ENCODE peak calls at places on chromosome 13, in seven cellular contexts. L is A673; C is anterior cingulate cortex; S is posterior cingulate gyrus; T is stimulated activated CD4-positive, alpha-beta T cell treated with anti-CD3 and anti-CD28 coated beads, TNF-alpha, amount 100 ng/mL, for 1 hour; U is heart left ventricle; Z is cerebellar nuclear complex. F is an unnamed sample.

GRCh38 chr13:113636266-113636963 is 21.6 kb downstream of the ATP4B start:
- DNase-seq in L (no peak), C (no peak), S (no peak), T (no peak), U (peak), Z (no peak), F (no peak)

GRCh38 chr13:28297341-28297740 is 159.0 kb downstream of the PAN3 start:
- DNase-seq in L (peak), C (no peak), S (no peak), T (no peak), U (no peak), Z (no peak), F (no peak)

GRCh38 chr13:110957181-110957884 is 42.5 kb upstream of the ANKRD10 start:
- DNase-seq in L (no peak), C (no peak), S (no peak), T (no peak), U (no peak), Z (no peak), F (no peak)

GRCh38 chr13:51785592-51786424 is 18.2 kb downstream of the DHRS12 start:
- DNase-seq in L (peak), C (no peak), S (no peak), T (no peak), U (peak), Z (peak), F (peak)

GRCh38 chr13:27135023-27135422 is 36.6 kb downstream of the USP12 start:
- DNase-seq in L (no peak), C (no peak), S (no peak), T (no peak), U (no peak), Z (no peak), F (no peak)

GRCh38 chr13:111661052-111661451 is 340.6 kb downstream of the TEX29 start:
- DNase-seq in L (no peak), C (no peak), S (no peak), T (no peak), U (no peak), Z (no peak), F (no peak)

GRCh38 chr13:20263393-20264044 is 31.4 kb upstream of the GJB6 start:
- DNase-seq in L (no peak), C (no peak), S (no peak), T (no peak), U (no peak), Z (no peak), F (no peak)

GRCh38 chr13:89943139-89943538 is 1404.3 kb upstream of the MIR17HG start:
- DNase-seq in L (no peak), C (no peak), S (no peak), T (no peak), U (no peak), Z (no peak), F (no peak)

GRCh38 chr13:67130444-67130843 is 99.7 kb downstream of the PCDH9 start:
- DNase-seq in L (no peak), C (no peak), S (no peak), T (no peak), U (no peak), Z (no peak), F (no peak)

GRCh38 chr13:64180756-64181155 is 2765.1 kb upstream of the PCDH20 start:
- DNase-seq in L (no peak), C (no peak), S (no peak), T (no peak), U (no peak), Z (no peak), F (no peak)

GRCh38 chr13:64263285-64263684 is 2847.6 kb upstream of the PCDH20 start:
- DNase-seq in L (no peak), C (no peak), S (no peak), T (no peak), U (no peak), Z (no peak), F (no peak)

F was measured in glutamatergic neuron.